ENCODE peak calls at places on chromosomes 7 and 10, in four cellular contexts. One of them, this sample, is unnamed.

GRCh38 chr7:2071133-2071832 is 161.5 kb downstream of the MAD1L1 start:
- DNase-seq in pons: no peak
- DNase-seq in CD8-positive, alpha-beta T cell: no peak
- DNase-seq in COLO829: no peak
- DNase-seq in this sample: no peak

GRCh38 chr7:32056767-32057166 is 13.4 kb downstream of the PDE1C start:
- DNase-seq in pons: no peak
- DNase-seq in CD8-positive, alpha-beta T cell: no peak
- DNase-seq in COLO829: no peak
- DNase-seq in this sample: no peak

GRCh38 chr10:10892290-10892875 is 125.3 kb upstream of the CELF2 start:
- DNase-seq in pons: no peak
- DNase-seq in CD8-positive, alpha-beta T cell: no peak
- DNase-seq in COLO829: no peak
- DNase-seq in this sample: no peak

GRCh38 chr10:12322583-12323131 is 26.7 kb upstream of the CAMK1D start:
- DNase-seq in pons: peak
- DNase-seq in CD8-positive, alpha-beta T cell: no peak
- DNase-seq in COLO829: no peak
- DNase-seq in this sample: no peak

GRCh38 chr10:69742356-69742695 is 59.4 kb upstream of the COL13A1 start:
- DNase-seq in pons: no peak
- DNase-seq in CD8-positive, alpha-beta T cell: no peak
- DNase-seq in COLO829: no peak
- DNase-seq in this sample: no peak

GRCh38 chr10:35705671-35706070 is 63.6 kb upstream of the FZD8 start:
- DNase-seq in pons: no peak
- DNase-seq in CD8-positive, alpha-beta T cell: no peak
- DNase-seq in COLO829: no peak
- DNase-seq in this sample: no peak

GRCh38 chr10:29141761-29142160 is 147.1 kb upstream of the LYZL1 start:
- DNase-seq in pons: no peak
- DNase-seq in CD8-positive, alpha-beta T cell: no peak
- DNase-seq in COLO829: no peak
- DNase-seq in this sample: no peak

GRCh38 chr10:116221053-116221452 is 52.0 kb downstream of the GFRA1 start:
- DNase-seq in pons: no peak
- DNase-seq in CD8-positive, alpha-beta T cell: no peak
- DNase-seq in COLO829: no peak
- DNase-seq in this sample: no peak

GRCh38 chr10:50416885-50417284 is 165.6 kb upstream of the ASAH2 start:
- DNase-seq in pons: peak
- DNase-seq in CD8-positive, alpha-beta T cell: no peak
- DNase-seq in COLO829: no peak
- DNase-seq in this sample: no peak

GRCh38 chr10:110525349-110526260 is 27.9 kb downstream of the DUSP5 start:
- DNase-seq in pons: no peak
- DNase-seq in CD8-positive, alpha-beta T cell: peak
- DNase-seq in COLO829: no peak
- DNase-seq in this sample: no peak

GRCh38 chr10:69814251-69814650 is 12.5 kb downstream of the COL13A1 start:
- DNase-seq in pons: no peak
- DNase-seq in CD8-positive, alpha-beta T cell: no peak
- DNase-seq in COLO829: no peak
- DNase-seq in this sample: no peak

GRCh38 chr10:7525314-7526016 is 114.6 kb upstream of the SFMBT2 start:
- DNase-seq in pons: peak
- DNase-seq in CD8-positive, alpha-beta T cell: peak
- DNase-seq in COLO829: peak
- DNase-seq in this sample: no peak

GRCh38 chr7:157537056-157537455 is 200.3 kb downstream of the DNAJB6 start:
- DNase-seq in pons: no peak
- DNase-seq in CD8-positive, alpha-beta T cell: no peak
- DNase-seq in COLO829: no peak
- DNase-seq in this sample: no peak

GRCh38 chr10:48504141-48504885 is 100.6 kb downstream of the ARHGAP22 start:
- DNase-seq in pons: no peak
- DNase-seq in CD8-positive, alpha-beta T cell: peak
- DNase-seq in COLO829: no peak
- DNase-seq in this sample: peak

GRCh38 chr7:130961128-130961601 is 227.2 kb upstream of the KLF14 start:
- DNase-seq in pons: no peak
- DNase-seq in CD8-positive, alpha-beta T cell: no peak
- DNase-seq in COLO829: peak
- DNase-seq in this sample: no peak

GRCh38 chr7:4247106-4247876 is 434.8 kb upstream of the FOXK1 start:
- DNase-seq in pons: no peak
- DNase-seq in CD8-positive, alpha-beta T cell: no peak
- DNase-seq in COLO829: no peak
- DNase-seq in this sample: no peak

GRCh38 chr10:90642650-90643049 is 215.2 kb downstream of the HTR7 start:
- DNase-seq in pons: no peak
- DNase-seq in CD8-positive, alpha-beta T cell: no peak
- DNase-seq in COLO829: no peak
- DNase-seq in this sample: no peak

GRCh38 chr10:43808136-43808535 is 159.5 kb upstream of the ZNF32 start:
- DNase-seq in pons: no peak
- DNase-seq in CD8-positive, alpha-beta T cell: no peak
- DNase-seq in COLO829: no peak
- DNase-seq in this sample: no peak

GRCh38 chr10:20240643-20241042 is 424.4 kb downstream of the PLXDC2 start:
- DNase-seq in pons: no peak
- DNase-seq in CD8-positive, alpha-beta T cell: no peak
- DNase-seq in COLO829: no peak
- DNase-seq in this sample: no peak

GRCh38 chr7:128398016-128398840 is 11.6 kb downstream of the IMPDH1 start:
- DNase-seq in pons: peak
- DNase-seq in CD8-positive, alpha-beta T cell: peak
- DNase-seq in COLO829: peak
- DNase-seq in this sample: no peak

GRCh38 chr7:149748223-149748874 is 25.0 kb downstream of the ZNF467 start:
- DNase-seq in pons: no peak
- DNase-seq in CD8-positive, alpha-beta T cell: no peak
- DNase-seq in COLO829: no peak
- DNase-seq in this sample: no peak

GRCh38 chr7:144403102-144403501 is 391 bp downstream of the NOBOX start:
- DNase-seq in pons: no peak
- DNase-seq in CD8-positive, alpha-beta T cell: no peak
- DNase-seq in COLO829: no peak
- DNase-seq in this sample: peak

GRCh38 chr10:114629824-114630430 is 28.1 kb downstream of the ABLIM1 start:
- DNase-seq in pons: no peak
- DNase-seq in CD8-positive, alpha-beta T cell: no peak
- DNase-seq in COLO829: no peak
- DNase-seq in this sample: no peak

GRCh38 chr7:47475880-47476227 is 106.1 kb downstream of the TNS3 start:
- DNase-seq in pons: no peak
- DNase-seq in CD8-positive, alpha-beta T cell: no peak
- DNase-seq in COLO829: no peak
- DNase-seq in this sample: no peak

GRCh38 chr7:12839508-12840153 is 152.2 kb downstream of the ARL4A start:
- DNase-seq in pons: no peak
- DNase-seq in CD8-positive, alpha-beta T cell: no peak
- DNase-seq in COLO829: no peak
- DNase-seq in this sample: no peak